ENCODE peak calls at places on chromosomes 4 and X, in five cellular contexts. R, M, X, Y and G are unnamed samples.

GRCh38 chr4:153541426-153542096 is 75.4 kb downstream of the TMEM131L start:
- DNase-seq in R (peak), M (no peak), X (peak), Y (peak), G (no peak)

GRCh38 chr4:72383439-72383838 is 185.6 kb downstream of the ADAMTS3 start:
- DNase-seq in R (peak), M (no peak), X (no peak), Y (peak), G (no peak)

GRCh38 chr4:184313058-184313709 is 95.5 kb upstream of the ENPP6 start:
- DNase-seq in R (no peak), M (no peak), X (no peak), Y (no peak), G (no peak)

GRCh38 chr4:5711479-5712184 is 631 bp downstream of the EVC start:
- DNase-seq in R (peak), M (no peak), X (peak), Y (peak), G (peak)

GRCh38 chr4:92864176-92864575 is 560.4 kb downstream of the GRID2 start:
- DNase-seq in R (no peak), M (no peak), X (no peak), Y (no peak), G (no peak)

GRCh38 chr4:95061220-95061619 is 303.5 kb downstream of the BMPR1B start:
- DNase-seq in R (no peak), M (no peak), X (peak), Y (peak), G (no peak)

GRCh38 chrX:40663078-40663740 is 15.8 kb upstream of the CXorf38 start:
- DNase-seq in R (no peak), M (no peak), X (no peak), Y (no peak), G (no peak)

GRCh38 chr4:153099391-153100140 is 104.7 kb upstream of the TRIM2 start:
- DNase-seq in R (no peak), M (no peak), X (no peak), Y (no peak), G (no peak)

GRCh38 chrX:101410461-101410860 is 2.4 kb downstream of the HNRNPH2 start:
- DNase-seq in R (no peak), M (no peak), X (no peak), Y (no peak), G (no peak)

GRCh38 chr4:37453361-37454262 is 209.1 kb downstream of the NWD2 start:
- DNase-seq in R (peak), M (peak), X (peak), Y (peak), G (peak)

GRCh38 chr4:71107732-71108131 is 114.3 kb downstream of the DCK start:
- DNase-seq in R (no peak), M (no peak), X (no peak), Y (no peak), G (no peak)

GRCh38 chr4:71110499-71110898 is 117.0 kb downstream of the DCK start:
- DNase-seq in R (no peak), M (no peak), X (no peak), Y (no peak), G (no peak)

GRCh38 chr4:71113294-71113693 is 119.8 kb downstream of the DCK start:
- DNase-seq in R (no peak), M (no peak), X (no peak), Y (no peak), G (no peak)
- TF ChIP-seq CTCF in R (no peak), M (no peak), X (peak), Y (peak), G (no peak)

DNA sequence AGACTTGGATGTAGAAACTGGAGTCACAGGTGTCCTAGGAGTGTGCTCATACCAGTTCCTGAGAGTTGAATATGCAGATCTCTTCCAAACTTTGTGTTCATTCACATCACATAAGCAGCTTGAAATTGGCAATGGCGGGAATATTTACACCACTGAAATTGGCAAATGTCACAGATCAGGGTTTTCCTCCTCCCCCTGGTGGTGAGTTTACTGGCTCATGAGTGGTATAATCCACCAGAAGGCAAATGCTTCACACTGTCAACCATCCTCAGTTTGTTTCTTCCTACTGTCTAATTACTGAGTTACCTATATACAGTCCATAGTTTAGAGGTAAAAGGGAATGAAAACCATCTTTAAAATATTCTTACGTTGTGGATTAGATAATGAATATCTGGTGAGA is 193.3 kb upstream of the BANK1 start:
- DNase-seq in R (no peak), M (no peak), X (no peak), Y (no peak), G (peak)
- TF ChIP-seq CTCF in R (peak), M (no peak), X (peak), Y (peak), G (peak)

DNA sequence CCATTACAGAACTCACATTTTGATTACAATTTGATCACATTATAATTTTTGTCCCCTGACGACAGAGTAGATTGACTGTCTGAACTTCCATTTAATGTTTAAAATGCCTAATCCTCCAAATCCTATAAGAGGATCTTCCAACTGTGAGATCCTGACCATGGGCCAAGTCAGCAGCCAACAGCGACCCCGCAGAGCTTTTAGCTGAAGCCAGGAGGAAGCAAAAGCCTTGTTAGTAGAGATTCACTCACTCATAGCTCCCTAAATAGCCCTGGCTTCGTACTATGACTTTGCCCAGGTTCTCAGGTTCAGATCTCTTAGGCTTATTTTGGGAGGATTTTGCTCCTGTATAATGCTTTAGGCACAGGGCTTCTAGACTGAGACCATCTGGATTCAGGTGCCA is 413.1 kb downstream of the NKX6-1 start:
- DNase-seq in R (no peak), M (no peak), X (no peak), Y (no peak), G (no peak)
- TF ChIP-seq CTCF in R (no peak), M (no peak), X (no peak), Y (no peak), G (no peak)

DNA sequence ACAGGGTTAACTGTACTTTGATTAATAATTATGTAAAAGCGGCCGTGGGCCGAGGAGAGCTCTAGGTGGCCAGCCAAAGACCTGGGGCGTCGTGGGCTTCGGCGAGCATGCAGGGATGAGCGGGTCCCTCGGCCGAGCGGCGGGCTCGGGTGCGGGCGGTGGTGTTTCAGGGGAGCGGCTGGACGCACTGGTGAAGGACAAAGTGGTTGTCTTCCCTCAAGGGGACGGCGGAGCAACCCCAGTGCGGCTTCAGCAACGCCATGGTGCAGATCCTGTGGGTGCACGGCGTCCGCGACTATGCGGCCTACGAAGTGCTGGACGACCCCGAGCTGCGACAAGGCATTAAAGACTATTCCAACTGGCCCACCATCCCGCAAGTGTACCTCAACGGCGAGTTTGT is 103.0 kb upstream of the C1GALT1C1 start:
- DNase-seq in R (no peak), M (no peak), X (no peak), Y (no peak), G (no peak)
- TF ChIP-seq CTCF in R (no peak), M (no peak), X (no peak), Y (no peak), G (no peak)

GRCh38 chrX:57241967-57242366 is 44.5 kb upstream of the FAAH2 start:
- DNase-seq in R (no peak), M (no peak), X (no peak), Y (no peak), G (no peak)
- TF ChIP-seq CTCF in R (no peak), M (no peak), X (no peak), Y (no peak), G (no peak)

GRCh38 chrX:71909956-71910355 is 689 bp upstream of the NHSL2 start:
- DNase-seq in R (no peak), M (no peak), X (no peak), Y (peak), G (no peak)

GRCh38 chrX:71912156-71912555 is 1.5 kb downstream of the NHSL2 start:
- DNase-seq in R (no peak), M (no peak), X (no peak), Y (no peak), G (no peak)

GRCh38 chrX:71911731-71912050 is 1.0 kb downstream of the NHSL2 start:
- DNase-seq in R (no peak), M (no peak), X (no peak), Y (no peak), G (no peak)

GRCh38 chrX:71910526-71911022 is at the start of gene NHSL2:
- DNase-seq in R (no peak), M (no peak), X (peak), Y (peak), G (peak)

GRCh38 chrX:71911023-71911730 is 532 bp downstream of the NHSL2 start:
- DNase-seq in R (no peak), M (no peak), X (no peak), Y (no peak), G (peak)
- TF ChIP-seq CTCF in R (no peak), M (no peak), X (no peak), Y (peak), G (no peak)